ENCODE peak calls at places on chromosomes 1 and 21, in four cellular contexts. M is body of pancreas, B is substantia nigra, I is RWPE1. V is an unnamed sample.

GRCh38 chr1:109756848-109757521 is 6.7 kb downstream of the EPS8L3 start:
- DNase-seq in M (no peak), B (no peak), I (no peak), V (no peak)

GRCh38 chr1:35717911-35718476 is 690 bp downstream of the C1orf216 start:
- DNase-seq in M (peak), B (peak), I (peak), V (peak)

GRCh38 chr1:197320991-197321531 is 53.0 kb downstream of the CRB1 start:
- DNase-seq in M (peak), B (peak), I (peak), V (no peak)

GRCh38 chr1:205237526-205238484 is 10.1 kb downstream of the TMCC2 start:
- DNase-seq in M (no peak), B (no peak), I (no peak), V (no peak)

GRCh38 chr1:25790472-25790871 is 9.5 kb upstream of the SELENON start:
- DNase-seq in M (no peak), B (no peak), I (no peak), V (no peak)

GRCh38 chr1:161309868-161310267 is at the start of gene MPZ:
- DNase-seq in M (no peak), B (no peak), I (no peak), V (no peak)

GRCh38 chr1:100622037-100622436 is 84.1 kb downstream of the GPR88 start:
- DNase-seq in M (peak), B (peak), I (peak), V (no peak)

GRCh38 chr1:98121661-98122060 is 200.8 kb upstream of the DPYD start:
- DNase-seq in M (no peak), B (no peak), I (no peak), V (no peak)

GRCh38 chr21:15006594-15007230 is 58.1 kb downstream of the NRIP1 start:
- DNase-seq in M (no peak), B (no peak), I (no peak), V (no peak)

GRCh38 chr1:110787328-110788071 is 85.4 kb upstream of the CD53 start:
- DNase-seq in M (no peak), B (no peak), I (no peak), V (no peak)

GRCh38 chr1:24267003-24267402 is 52.2 kb upstream of the GRHL3 start:
- DNase-seq in M (no peak), B (no peak), I (no peak), V (no peak)

GRCh38 chr1:197737916-197738315 is 37.4 kb downstream of the DENND1B start:
- DNase-seq in M (no peak), B (no peak), I (no peak), V (no peak)

GRCh38 chr1:201597551-201598230 is 58.8 kb downstream of the NAV1 start:
- DNase-seq in M (peak), B (no peak), I (peak), V (no peak)

GRCh38 chr1:6753320-6754140 is 31.7 kb upstream of the CAMTA1 start:
- DNase-seq in M (no peak), B (no peak), I (no peak), V (no peak)

GRCh38 chr1:116850436-116850835 is 59.3 kb upstream of the PTGFRN start:
- DNase-seq in M (no peak), B (no peak), I (no peak), V (no peak)

GRCh38 chr1:244836135-244836521 is 670 bp downstream of the COX20 start:
- DNase-seq in M (no peak), B (no peak), I (peak), V (no peak)

GRCh38 chr1:200894712-200895447 is at the start of gene INAVA:
- DNase-seq in M (peak), B (no peak), I (peak), V (no peak)

V was measured in occipital lobe.